ENCODE peak calls at places on chromosomes 7 and 10, in six cellular contexts. One of them, this sample, is unnamed.

GRCh38 chr7:112286294-112287086 is 80.0 kb downstream of the ZNF277 start:
- DNase-seq in adrenal gland: no peak
- DNase-seq in NCI-H460: no peak
- DNase-seq in GM03348: no peak
- DNase-seq in EL: no peak
- DNase-seq in activated CD8-positive, alpha-beta memory T cell treated with anti-CD3 and anti-CD28 coated beads, Interleukin-2, amount 10 ng/mL, durations not matched to agents 7 days and 5 days: no peak
- DNase-seq in this sample: peak; percentile 74

GRCh38 chr7:13987395-13987794 is 2.1 kb downstream of the ETV1 start:
- DNase-seq in EL: no peak
- DNase-seq in adrenal gland: no peak
- DNase-seq in GM03348: no peak
- DNase-seq in activated CD8-positive, alpha-beta memory T cell treated with anti-CD3 and anti-CD28 coated beads, Interleukin-2, amount 10 ng/mL, durations not matched to agents 7 days and 5 days: no peak
- DNase-seq in NCI-H460: no peak
- DNase-seq in this sample: no peak

GRCh38 chr7:151552352-151553028 is 32.8 kb upstream of the RHEB start:
- DNase-seq in EL: no peak
- DNase-seq in adrenal gland: no peak
- DNase-seq in GM03348: no peak
- DNase-seq in NCI-H460: no peak
- DNase-seq in activated CD8-positive, alpha-beta memory T cell treated with anti-CD3 and anti-CD28 coated beads, Interleukin-2, amount 10 ng/mL, durations not matched to agents 7 days and 5 days: no peak
- DNase-seq in this sample: no peak

GRCh38 chr10:99534939-99535763 is 2.4 kb downstream of the NKX2-3 start:
- DNase-seq in GM03348: no peak
- DNase-seq in EL: peak; percentile 53
- DNase-seq in activated CD8-positive, alpha-beta memory T cell treated with anti-CD3 and anti-CD28 coated beads, Interleukin-2, amount 10 ng/mL, durations not matched to agents 7 days and 5 days: no peak
- DNase-seq in NCI-H460: peak; percentile 29
- DNase-seq in adrenal gland: no peak
- DNase-seq in this sample: no peak

GRCh38 chr10:112960151-112960681 is 10.2 kb downstream of the TCF7L2 start:
- DNase-seq in activated CD8-positive, alpha-beta memory T cell treated with anti-CD3 and anti-CD28 coated beads, Interleukin-2, amount 10 ng/mL, durations not matched to agents 7 days and 5 days: no peak
- DNase-seq in NCI-H460: no peak
- DNase-seq in adrenal gland: no peak
- DNase-seq in GM03348: no peak
- DNase-seq in EL: peak; percentile 66
- DNase-seq in this sample: no peak

GRCh38 chr10:112958275-112958995 is 8.4 kb downstream of the TCF7L2 start:
- DNase-seq in EL: peak; percentile 92
- DNase-seq in NCI-H460: no peak
- DNase-seq in activated CD8-positive, alpha-beta memory T cell treated with anti-CD3 and anti-CD28 coated beads, Interleukin-2, amount 10 ng/mL, durations not matched to agents 7 days and 5 days: no peak
- DNase-seq in adrenal gland: no peak
- DNase-seq in GM03348: peak; percentile 76
- DNase-seq in this sample: no peak

GRCh38 chr10:100882681-100883321 is 30.0 kb upstream of the SLF2 start:
- DNase-seq in activated CD8-positive, alpha-beta memory T cell treated with anti-CD3 and anti-CD28 coated beads, Interleukin-2, amount 10 ng/mL, durations not matched to agents 7 days and 5 days: no peak
- DNase-seq in EL: peak; percentile 59
- DNase-seq in adrenal gland: peak; percentile 24
- DNase-seq in NCI-H460: no peak
- DNase-seq in GM03348: peak; percentile 43
- DNase-seq in this sample: no peak

GRCh38 chr10:59108296-59108695 is 68.1 kb upstream of the PHYHIPL start:
- DNase-seq in adrenal gland: no peak
- DNase-seq in EL: no peak
- DNase-seq in activated CD8-positive, alpha-beta memory T cell treated with anti-CD3 and anti-CD28 coated beads, Interleukin-2, amount 10 ng/mL, durations not matched to agents 7 days and 5 days: no peak
- DNase-seq in NCI-H460: no peak
- DNase-seq in GM03348: no peak
- DNase-seq in this sample: no peak

GRCh38 chr7:152590481-152590880 is 85.5 kb downstream of the XRCC2 start:
- DNase-seq in NCI-H460: no peak
- DNase-seq in activated CD8-positive, alpha-beta memory T cell treated with anti-CD3 and anti-CD28 coated beads, Interleukin-2, amount 10 ng/mL, durations not matched to agents 7 days and 5 days: no peak
- DNase-seq in EL: no peak
- DNase-seq in GM03348: no peak
- DNase-seq in adrenal gland: no peak
- DNase-seq in this sample: no peak

GRCh38 chr10:103594326-103594725 is 100.8 kb downstream of the NEURL1 start:
- DNase-seq in adrenal gland: no peak
- DNase-seq in NCI-H460: no peak
- DNase-seq in GM03348: no peak
- DNase-seq in EL: no peak
- DNase-seq in activated CD8-positive, alpha-beta memory T cell treated with anti-CD3 and anti-CD28 coated beads, Interleukin-2, amount 10 ng/mL, durations not matched to agents 7 days and 5 days: no peak
- DNase-seq in this sample: no peak

GRCh38 chr10:31928531-31929259 is at the start of gene ARHGAP12:
- DNase-seq in GM03348: peak; percentile 94
- DNase-seq in activated CD8-positive, alpha-beta memory T cell treated with anti-CD3 and anti-CD28 coated beads, Interleukin-2, amount 10 ng/mL, durations not matched to agents 7 days and 5 days: peak; percentile 84
- DNase-seq in EL: peak; percentile 86
- DNase-seq in adrenal gland: peak; percentile 91
- DNase-seq in NCI-H460: peak; percentile 69
- DNase-seq in this sample: peak; percentile 68

GRCh38 chr7:41164440-41164839 is 538.5 kb downstream of the INHBA start:
- DNase-seq in EL: peak; percentile 46
- DNase-seq in adrenal gland: no peak
- DNase-seq in GM03348: peak; percentile 21
- DNase-seq in NCI-H460: no peak
- DNase-seq in activated CD8-positive, alpha-beta memory T cell treated with anti-CD3 and anti-CD28 coated beads, Interleukin-2, amount 10 ng/mL, durations not matched to agents 7 days and 5 days: no peak
- DNase-seq in this sample: no peak

GRCh38 chr10:14481014-14481413 is 150.3 kb upstream of the FRMD4A start:
- DNase-seq in GM03348: no peak
- DNase-seq in adrenal gland: no peak
- DNase-seq in NCI-H460: no peak
- DNase-seq in activated CD8-positive, alpha-beta memory T cell treated with anti-CD3 and anti-CD28 coated beads, Interleukin-2, amount 10 ng/mL, durations not matched to agents 7 days and 5 days: no peak
- DNase-seq in EL: no peak
- DNase-seq in this sample: no peak

GRCh38 chr7:7136423-7136822 is 45.9 kb upstream of the C1GALT1 start:
- DNase-seq in NCI-H460: no peak
- DNase-seq in activated CD8-positive, alpha-beta memory T cell treated with anti-CD3 and anti-CD28 coated beads, Interleukin-2, amount 10 ng/mL, durations not matched to agents 7 days and 5 days: no peak
- DNase-seq in GM03348: peak; percentile 9
- DNase-seq in EL: no peak
- DNase-seq in adrenal gland: no peak
- DNase-seq in this sample: no peak

GRCh38 chr10:27454837-27455236 is 49.3 kb upstream of the RAB18 start:
- DNase-seq in NCI-H460: no peak
- DNase-seq in EL: no peak
- DNase-seq in activated CD8-positive, alpha-beta memory T cell treated with anti-CD3 and anti-CD28 coated beads, Interleukin-2, amount 10 ng/mL, durations not matched to agents 7 days and 5 days: no peak
- DNase-seq in adrenal gland: no peak
- DNase-seq in GM03348: no peak
- DNase-seq in this sample: no peak

GRCh38 chr7:96276019-96276418 is 45.9 kb downstream of the SLC25A13 start:
- DNase-seq in NCI-H460: no peak
- DNase-seq in activated CD8-positive, alpha-beta memory T cell treated with anti-CD3 and anti-CD28 coated beads, Interleukin-2, amount 10 ng/mL, durations not matched to agents 7 days and 5 days: no peak
- DNase-seq in adrenal gland: no peak
- DNase-seq in GM03348: no peak
- DNase-seq in EL: no peak
- DNase-seq in this sample: no peak

GRCh38 chr7:154898973-154899855 is 103.7 kb downstream of the PAXIP1 start:
- DNase-seq in NCI-H460: no peak
- DNase-seq in EL: no peak
- DNase-seq in GM03348: no peak
- DNase-seq in activated CD8-positive, alpha-beta memory T cell treated with anti-CD3 and anti-CD28 coated beads, Interleukin-2, amount 10 ng/mL, durations not matched to agents 7 days and 5 days: no peak
- DNase-seq in adrenal gland: no peak
- DNase-seq in this sample: no peak

GRCh38 chr10:128267581-128267980 is 141.4 kb upstream of the MKI67 start:
- DNase-seq in activated CD8-positive, alpha-beta memory T cell treated with anti-CD3 and anti-CD28 coated beads, Interleukin-2, amount 10 ng/mL, durations not matched to agents 7 days and 5 days: no peak
- DNase-seq in EL: no peak
- DNase-seq in adrenal gland: no peak
- DNase-seq in GM03348: no peak
- DNase-seq in NCI-H460: no peak
- DNase-seq in this sample: no peak

GRCh38 chr10:114486938-114487814 is 82.9 kb upstream of the AFAP1L2 start:
- DNase-seq in adrenal gland: no peak
- DNase-seq in EL: peak; percentile 21
- DNase-seq in GM03348: no peak
- DNase-seq in activated CD8-positive, alpha-beta memory T cell treated with anti-CD3 and anti-CD28 coated beads, Interleukin-2, amount 10 ng/mL, durations not matched to agents 7 days and 5 days: no peak
- DNase-seq in NCI-H460: no peak
- DNase-seq in this sample: no peak

GRCh38 chr10:87775766-87776165 is 42.3 kb downstream of the ATAD1 start:
- DNase-seq in adrenal gland: no peak
- DNase-seq in EL: peak; percentile 48
- DNase-seq in activated CD8-positive, alpha-beta memory T cell treated with anti-CD3 and anti-CD28 coated beads, Interleukin-2, amount 10 ng/mL, durations not matched to agents 7 days and 5 days: no peak
- DNase-seq in GM03348: peak; percentile 19
- DNase-seq in NCI-H460: no peak
- DNase-seq in this sample: no peak

GRCh38 chr10:75283150-75284096 is 47.7 kb upstream of the COMTD1 start:
- DNase-seq in GM03348: peak; percentile 71
- DNase-seq in EL: peak; percentile 33
- DNase-seq in activated CD8-positive, alpha-beta memory T cell treated with anti-CD3 and anti-CD28 coated beads, Interleukin-2, amount 10 ng/mL, durations not matched to agents 7 days and 5 days: no peak
- DNase-seq in adrenal gland: peak; percentile 83
- DNase-seq in NCI-H460: no peak
- DNase-seq in this sample: peak; percentile 37

GRCh38 chr10:17141504-17142229 is 12.1 kb upstream of the CUBN start:
- DNase-seq in adrenal gland: no peak
- DNase-seq in GM03348: no peak
- DNase-seq in activated CD8-positive, alpha-beta memory T cell treated with anti-CD3 and anti-CD28 coated beads, Interleukin-2, amount 10 ng/mL, durations not matched to agents 7 days and 5 days: no peak
- DNase-seq in NCI-H460: no peak
- DNase-seq in EL: no peak
- DNase-seq in this sample: no peak

GRCh38 chr10:128697437-128697836 is 571.2 kb upstream of the MKI67 start:
- DNase-seq in NCI-H460: no peak
- DNase-seq in adrenal gland: no peak
- DNase-seq in GM03348: no peak
- DNase-seq in activated CD8-positive, alpha-beta memory T cell treated with anti-CD3 and anti-CD28 coated beads, Interleukin-2, amount 10 ng/mL, durations not matched to agents 7 days and 5 days: no peak
- DNase-seq in EL: no peak
- DNase-seq in this sample: no peak

GRCh38 chr10:10977978-10978377 is 39.7 kb upstream of the CELF2 start:
- DNase-seq in activated CD8-positive, alpha-beta memory T cell treated with anti-CD3 and anti-CD28 coated beads, Interleukin-2, amount 10 ng/mL, durations not matched to agents 7 days and 5 days: no peak
- DNase-seq in EL: peak; percentile 14
- DNase-seq in adrenal gland: no peak
- DNase-seq in GM03348: peak; percentile 59
- DNase-seq in NCI-H460: no peak
- DNase-seq in this sample: no peak

GRCh38 chr10:42776681-42777080 is 5.9 kb upstream of the BMS1 start:
- DNase-seq in EL: no peak
- DNase-seq in GM03348: no peak
- DNase-seq in activated CD8-positive, alpha-beta memory T cell treated with anti-CD3 and anti-CD28 coated beads, Interleukin-2, amount 10 ng/mL, durations not matched to agents 7 days and 5 days: no peak
- DNase-seq in NCI-H460: no peak
- DNase-seq in adrenal gland: no peak
- DNase-seq in this sample: no peak

GRCh38 chr7:55575098-55575497 is 2.8 kb upstream of the VOPP1 start:
- DNase-seq in EL: no peak
- DNase-seq in GM03348: no peak
- DNase-seq in activated CD8-positive, alpha-beta memory T cell treated with anti-CD3 and anti-CD28 coated beads, Interleukin-2, amount 10 ng/mL, durations not matched to agents 7 days and 5 days: peak; percentile 3
- DNase-seq in NCI-H460: no peak
- DNase-seq in adrenal gland: no peak
- DNase-seq in this sample: no peak

GRCh38 chr10:31133628-31134302 is 102.1 kb upstream of the ZNF438 start:
- DNase-seq in EL: peak; percentile 78
- DNase-seq in NCI-H460: peak; percentile 39
- DNase-seq in GM03348: peak; percentile 81
- DNase-seq in adrenal gland: peak; percentile 81
- DNase-seq in activated CD8-positive, alpha-beta memory T cell treated with anti-CD3 and anti-CD28 coated beads, Interleukin-2, amount 10 ng/mL, durations not matched to agents 7 days and 5 days: peak; percentile 77
- DNase-seq in this sample: peak; percentile 87

GRCh38 chr10:123200510-123200909 is 46.3 kb downstream of the BUB3 start:
- DNase-seq in NCI-H460: no peak
- DNase-seq in GM03348: no peak
- DNase-seq in EL: no peak
- DNase-seq in activated CD8-positive, alpha-beta memory T cell treated with anti-CD3 and anti-CD28 coated beads, Interleukin-2, amount 10 ng/mL, durations not matched to agents 7 days and 5 days: no peak
- DNase-seq in adrenal gland: no peak
- DNase-seq in this sample: no peak

This sample was measured in NCI-H2227 treated with DMSO at 0.1 percent for 48 hours.